ENCODE peak calls at places on chromosomes 16 and 17, in ten cellular contexts. One of them, this sample, is unnamed.
A peak's percentile ranks its signal among the peaks of the same experiment; 100 is the strongest.

GRCh38 chr16:1863681-1864460 is 8.1 kb downstream of the MEIOB start:
- DNase-seq in CD8-positive, alpha-beta memory T cell: no peak
- DNase-seq in SJSA1: peak; percentile 28
- DNase-seq in MM.1S: peak; percentile 55
- DNase-seq in esophagus squamous epithelium: no peak
- DNase-seq in ovary: no peak
- DNase-seq in tibial nerve: no peak
- DNase-seq in PC-3: peak; percentile 43
- DNase-seq in heart right ventricle: no peak
- DNase-seq in sigmoid colon: no peak
- DNase-seq in this sample: peak; percentile 7

GRCh38 chr17:50918933-50919296 is 52.8 kb upstream of the TOB1 start:
- DNase-seq in CD8-positive, alpha-beta memory T cell: no peak
- DNase-seq in SJSA1: no peak
- DNase-seq in MM.1S: no peak
- DNase-seq in esophagus squamous epithelium: no peak
- DNase-seq in ovary: no peak
- DNase-seq in tibial nerve: no peak
- DNase-seq in PC-3: no peak
- DNase-seq in heart right ventricle: no peak
- DNase-seq in sigmoid colon: no peak
- DNase-seq in this sample: no peak

GRCh38 chr16:78677332-78677731 is 577.9 kb downstream of the WWOX start:
- DNase-seq in CD8-positive, alpha-beta memory T cell: no peak
- DNase-seq in SJSA1: no peak
- DNase-seq in MM.1S: no peak
- DNase-seq in esophagus squamous epithelium: no peak
- DNase-seq in ovary: no peak
- DNase-seq in tibial nerve: no peak
- DNase-seq in PC-3: peak; percentile 15
- DNase-seq in heart right ventricle: no peak
- DNase-seq in sigmoid colon: no peak
- DNase-seq in this sample: no peak

GRCh38 chr16:86733526-86734254 is 155.3 kb downstream of the FOXL1 start:
- DNase-seq in CD8-positive, alpha-beta memory T cell: no peak
- DNase-seq in SJSA1: no peak
- DNase-seq in MM.1S: no peak
- DNase-seq in esophagus squamous epithelium: no peak
- DNase-seq in ovary: no peak
- DNase-seq in tibial nerve: no peak
- DNase-seq in PC-3: no peak
- DNase-seq in heart right ventricle: no peak
- DNase-seq in sigmoid colon: peak; percentile 33
- DNase-seq in this sample: no peak

GRCh38 chr17:34703533-34703932 is 124.2 kb downstream of the TMEM132E start:
- DNase-seq in CD8-positive, alpha-beta memory T cell: peak; percentile 4
- DNase-seq in SJSA1: peak; percentile 8
- DNase-seq in MM.1S: peak; percentile 65
- DNase-seq in esophagus squamous epithelium: no peak
- DNase-seq in ovary: no peak
- DNase-seq in tibial nerve: no peak
- DNase-seq in PC-3: peak; percentile 48
- DNase-seq in heart right ventricle: peak; percentile 15
- DNase-seq in sigmoid colon: no peak
- DNase-seq in this sample: no peak

GRCh38 chr16:19809121-19809635 is 75.5 kb downstream of the GPRC5B start:
- DNase-seq in CD8-positive, alpha-beta memory T cell: no peak
- DNase-seq in SJSA1: no peak
- DNase-seq in MM.1S: no peak
- DNase-seq in esophagus squamous epithelium: no peak
- DNase-seq in ovary: no peak
- DNase-seq in tibial nerve: no peak
- DNase-seq in PC-3: peak; percentile 82
- DNase-seq in heart right ventricle: no peak
- DNase-seq in sigmoid colon: peak; percentile 49
- DNase-seq in this sample: peak; percentile 58

GRCh38 chr17:5854871-5855554 is 215.2 kb upstream of the WSCD1 start:
- DNase-seq in CD8-positive, alpha-beta memory T cell: no peak
- DNase-seq in SJSA1: no peak
- DNase-seq in MM.1S: no peak
- DNase-seq in esophagus squamous epithelium: no peak
- DNase-seq in ovary: no peak
- DNase-seq in tibial nerve: no peak
- DNase-seq in PC-3: no peak
- DNase-seq in heart right ventricle: no peak
- DNase-seq in sigmoid colon: no peak
- DNase-seq in this sample: no peak

GRCh38 chr16:17076818-17077498 is 393.8 kb downstream of the XYLT1 start:
- DNase-seq in CD8-positive, alpha-beta memory T cell: no peak
- DNase-seq in SJSA1: no peak
- DNase-seq in MM.1S: no peak
- DNase-seq in esophagus squamous epithelium: no peak
- DNase-seq in ovary: no peak
- DNase-seq in tibial nerve: no peak
- DNase-seq in PC-3: no peak
- DNase-seq in heart right ventricle: no peak
- DNase-seq in sigmoid colon: no peak
- DNase-seq in this sample: no peak

GRCh38 chr16:65888201-65888600 is 478.3 kb upstream of the CDH5 start:
- DNase-seq in CD8-positive, alpha-beta memory T cell: no peak
- DNase-seq in SJSA1: no peak
- DNase-seq in MM.1S: no peak
- DNase-seq in esophagus squamous epithelium: no peak
- DNase-seq in ovary: no peak
- DNase-seq in tibial nerve: no peak
- DNase-seq in PC-3: peak; percentile 15
- DNase-seq in heart right ventricle: no peak
- DNase-seq in sigmoid colon: no peak
- DNase-seq in this sample: no peak

GRCh38 chr17:27980035-27980434 is 62.4 kb upstream of the NLK start:
- DNase-seq in CD8-positive, alpha-beta memory T cell: no peak
- DNase-seq in SJSA1: peak; percentile 40
- DNase-seq in MM.1S: no peak
- DNase-seq in esophagus squamous epithelium: no peak
- DNase-seq in ovary: no peak
- DNase-seq in tibial nerve: no peak
- DNase-seq in PC-3: peak; percentile 82
- DNase-seq in heart right ventricle: peak; percentile 50
- DNase-seq in sigmoid colon: no peak
- DNase-seq in this sample: peak; percentile 87

GRCh38 chr16:49700928-49701685 is 154.8 kb downstream of the ZNF423 start:
- DNase-seq in CD8-positive, alpha-beta memory T cell: no peak
- DNase-seq in SJSA1: no peak
- DNase-seq in MM.1S: no peak
- DNase-seq in esophagus squamous epithelium: no peak
- DNase-seq in ovary: peak; percentile 47
- DNase-seq in tibial nerve: no peak
- DNase-seq in PC-3: no peak
- DNase-seq in heart right ventricle: no peak
- DNase-seq in sigmoid colon: no peak
- DNase-seq in this sample: peak; percentile 2

DNA sequence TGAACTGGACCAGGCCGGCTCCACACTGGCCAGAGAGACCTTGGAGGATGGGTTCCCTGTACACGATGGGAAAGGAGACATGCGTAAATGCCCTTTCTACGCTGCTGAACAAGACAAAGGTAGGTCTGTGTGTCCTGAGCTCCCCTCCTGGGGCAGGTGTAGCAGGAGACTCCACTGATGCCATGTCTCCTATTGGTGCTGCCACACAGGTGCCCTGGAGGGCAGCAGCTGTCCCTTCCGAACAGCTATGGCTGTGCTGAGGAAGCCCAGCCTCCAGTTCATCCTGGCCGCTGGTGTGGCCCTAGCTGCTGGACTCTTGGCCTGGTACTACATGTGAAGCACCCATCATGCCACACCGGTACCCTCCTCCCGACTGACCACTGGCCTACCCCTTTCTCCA is 29.2 kb downstream of the CDIP1 start:
- DNase-seq in CD8-positive, alpha-beta memory T cell: no peak
- DNase-seq in SJSA1: no peak
- DNase-seq in MM.1S: no peak
- DNase-seq in esophagus squamous epithelium: no peak
- DNase-seq in ovary: no peak
- DNase-seq in tibial nerve: no peak
- DNase-seq in PC-3: no peak
- DNase-seq in heart right ventricle: no peak
- DNase-seq in sigmoid colon: no peak
- DNase-seq in this sample: no peak
- H3K4me1 ChIP-seq in CD8-positive, alpha-beta memory T cell: peaks cover 34% of the 10 kb centered on the region
- H3K4me1 ChIP-seq in SJSA1: no peaks in the 10 kb centered on the region
- H3K4me1 ChIP-seq in MM.1S: peaks cover 39% of the 10 kb centered on the region
- H3K4me1 ChIP-seq in esophagus squamous epithelium: peaks cover 18% of the 10 kb centered on the region
- H3K4me1 ChIP-seq in ovary: no peaks in the 10 kb centered on the region
- H3K4me1 ChIP-seq in tibial nerve: peaks cover 23% of the 10 kb centered on the region
- H3K4me1 ChIP-seq in PC-3: no peaks in the 10 kb centered on the region
- H3K4me1 ChIP-seq in heart right ventricle: peaks cover 55% of the 10 kb centered on the region
- H3K4me1 ChIP-seq in sigmoid colon: peaks cover 19% of the 10 kb centered on the region
- H3K4me1 ChIP-seq in this sample: peaks cover 5% of the 10 kb centered on the region

GRCh38 chr17:2706911-2707510 is 4.6 kb downstream of the CLUH start:
- DNase-seq in CD8-positive, alpha-beta memory T cell: no peak
- DNase-seq in SJSA1: no peak
- DNase-seq in MM.1S: no peak
- DNase-seq in esophagus squamous epithelium: no peak
- DNase-seq in ovary: peak; percentile 38
- DNase-seq in tibial nerve: no peak
- DNase-seq in PC-3: no peak
- DNase-seq in heart right ventricle: no peak
- DNase-seq in sigmoid colon: peak; percentile 55
- DNase-seq in this sample: no peak

GRCh38 chr17:2707721-2708584 is 3.6 kb downstream of the CLUH start:
- DNase-seq in CD8-positive, alpha-beta memory T cell: no peak
- DNase-seq in SJSA1: no peak
- DNase-seq in MM.1S: no peak
- DNase-seq in esophagus squamous epithelium: no peak
- DNase-seq in ovary: peak; percentile 66
- DNase-seq in tibial nerve: no peak
- DNase-seq in PC-3: no peak
- DNase-seq in heart right ventricle: peak; percentile 81
- DNase-seq in sigmoid colon: peak; percentile 74
- DNase-seq in this sample: no peak

GRCh38 chr17:2709173-2709661 is 2.3 kb downstream of the CLUH start:
- DNase-seq in CD8-positive, alpha-beta memory T cell: no peak
- DNase-seq in SJSA1: no peak
- DNase-seq in MM.1S: no peak
- DNase-seq in esophagus squamous epithelium: no peak
- DNase-seq in ovary: peak; percentile 52
- DNase-seq in tibial nerve: no peak
- DNase-seq in PC-3: peak; percentile 57
- DNase-seq in heart right ventricle: no peak
- DNase-seq in sigmoid colon: peak; percentile 64
- DNase-seq in this sample: no peak

GRCh38 chr17:2710075-2710803 is 1.3 kb downstream of the CLUH start:
- DNase-seq in CD8-positive, alpha-beta memory T cell: no peak
- DNase-seq in SJSA1: no peak
- DNase-seq in MM.1S: no peak
- DNase-seq in esophagus squamous epithelium: no peak
- DNase-seq in ovary: no peak
- DNase-seq in tibial nerve: no peak
- DNase-seq in PC-3: peak; percentile 4
- DNase-seq in heart right ventricle: no peak
- DNase-seq in sigmoid colon: peak; percentile 65
- DNase-seq in this sample: no peak

DNA sequence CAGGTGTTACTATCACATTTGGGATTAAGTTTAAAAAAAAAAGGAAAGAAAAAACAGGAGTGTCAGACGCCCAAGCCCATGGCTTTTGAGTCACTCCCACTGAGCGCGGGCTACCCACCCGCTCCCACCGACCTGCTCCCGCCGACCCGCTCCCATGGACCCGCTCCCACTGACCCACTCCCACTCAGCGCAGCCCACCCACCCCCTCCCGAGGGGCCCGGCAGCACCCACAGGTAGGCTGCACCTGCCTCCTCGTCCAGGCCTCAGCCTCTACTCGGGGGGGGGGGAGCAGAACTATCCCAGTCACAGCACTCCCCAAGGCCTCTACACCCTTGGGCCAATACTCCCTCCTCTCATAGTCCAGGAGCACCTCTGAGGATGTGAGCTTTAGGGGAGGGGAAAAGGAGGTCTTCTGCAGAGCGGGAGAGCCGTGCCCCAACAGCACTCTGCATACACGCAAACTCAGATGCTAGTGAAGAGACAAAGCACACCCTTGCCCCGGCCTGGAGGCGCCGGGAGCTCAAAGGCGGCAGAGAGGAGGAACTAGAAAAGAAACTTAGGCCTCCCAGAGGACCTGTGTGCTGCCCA is 2.9 kb downstream of the CLUH start:
- DNase-seq in CD8-positive, alpha-beta memory T cell: no peak
- DNase-seq in SJSA1: no peak
- DNase-seq in MM.1S: no peak
- DNase-seq in esophagus squamous epithelium: no peak
- DNase-seq in ovary: peak; percentile 40
- DNase-seq in tibial nerve: no peak
- DNase-seq in PC-3: no peak
- DNase-seq in heart right ventricle: no peak
- DNase-seq in sigmoid colon: no peak
- DNase-seq in this sample: no peak
- H3K4me1 ChIP-seq in CD8-positive, alpha-beta memory T cell: peaks cover 29% of the 10 kb centered on the region
- H3K4me1 ChIP-seq in SJSA1: peaks cover 31% of the 10 kb centered on the region
- H3K4me1 ChIP-seq in MM.1S: peaks cover 17% of the 10 kb centered on the region
- H3K4me1 ChIP-seq in esophagus squamous epithelium: peaks cover 57% of the 10 kb centered on the region
- H3K4me1 ChIP-seq in ovary: peaks cover 23% of the 10 kb centered on the region
- H3K4me1 ChIP-seq in tibial nerve: peaks cover 46% of the 10 kb centered on the region
- H3K4me1 ChIP-seq in PC-3: peaks cover 20% of the 10 kb centered on the region
- H3K4me1 ChIP-seq in heart right ventricle: peaks cover 49% of the 10 kb centered on the region
- H3K4me1 ChIP-seq in sigmoid colon: peaks cover 48% of the 10 kb centered on the region
- H3K4me1 ChIP-seq in this sample: peaks cover 10% of the 10 kb centered on the region

DNA sequence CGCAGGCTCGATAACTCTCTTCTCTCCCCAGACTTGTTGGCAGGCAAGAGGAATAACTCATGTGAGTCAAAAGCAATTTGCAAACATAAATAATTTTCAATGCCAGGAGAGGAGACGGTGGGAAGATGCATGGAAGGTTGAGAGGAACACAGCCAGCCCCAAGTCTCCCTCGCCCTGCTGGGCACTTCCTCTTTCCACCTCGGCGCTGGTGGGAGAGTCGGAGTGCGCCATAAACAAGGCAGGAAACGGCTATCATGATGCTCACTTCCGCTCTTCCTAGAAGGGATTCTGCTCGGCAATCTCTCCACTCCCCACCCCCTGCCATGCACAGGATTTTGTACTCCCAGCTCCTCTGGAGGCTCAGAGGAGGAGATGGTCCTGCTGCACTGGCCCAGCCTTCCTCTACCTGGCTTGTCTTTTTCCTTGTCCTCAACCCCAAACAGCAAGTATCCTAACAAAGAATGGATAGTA is 13.0 kb downstream of the CBX4 start:
- DNase-seq in CD8-positive, alpha-beta memory T cell: no peak
- DNase-seq in SJSA1: no peak
- DNase-seq in MM.1S: no peak
- DNase-seq in esophagus squamous epithelium: no peak
- DNase-seq in ovary: no peak
- DNase-seq in tibial nerve: no peak
- DNase-seq in PC-3: no peak
- DNase-seq in heart right ventricle: no peak
- DNase-seq in sigmoid colon: peak; percentile 68
- DNase-seq in this sample: no peak
- H3K4me1 ChIP-seq in CD8-positive, alpha-beta memory T cell: peaks cover 6% of the 10 kb centered on the region
- H3K4me1 ChIP-seq in SJSA1: peaks cover 7% of the 10 kb centered on the region
- H3K4me1 ChIP-seq in MM.1S: no peaks in the 10 kb centered on the region
- H3K4me1 ChIP-seq in esophagus squamous epithelium: peaks cover 2% of the 10 kb centered on the region
- H3K4me1 ChIP-seq in ovary: peaks cover 3% of the 10 kb centered on the region
- H3K4me1 ChIP-seq in tibial nerve: peaks cover 5% of the 10 kb centered on the region
- H3K4me1 ChIP-seq in PC-3: no peaks in the 10 kb centered on the region
- H3K4me1 ChIP-seq in heart right ventricle: peaks cover 43% of the 10 kb centered on the region
- H3K4me1 ChIP-seq in sigmoid colon: peaks cover 2% of the 10 kb centered on the region
- H3K4me1 ChIP-seq in this sample: no peaks in the 10 kb centered on the region

GRCh38 chr16:81319221-81319912 is 4.6 kb downstream of the GAN start:
- DNase-seq in CD8-positive, alpha-beta memory T cell: no peak
- DNase-seq in SJSA1: peak; percentile 80
- DNase-seq in MM.1S: no peak
- DNase-seq in esophagus squamous epithelium: no peak
- DNase-seq in ovary: no peak
- DNase-seq in tibial nerve: no peak
- DNase-seq in PC-3: peak; percentile 45
- DNase-seq in heart right ventricle: no peak
- DNase-seq in sigmoid colon: no peak
- DNase-seq in this sample: peak; percentile 58
- H3K4me1 ChIP-seq in CD8-positive, alpha-beta memory T cell: peaks cover 7% of the 10 kb centered on the region
- H3K4me1 ChIP-seq in SJSA1: peaks cover 53% of the 10 kb centered on the region
- H3K4me1 ChIP-seq in MM.1S: no peaks in the 10 kb centered on the region
- H3K4me1 ChIP-seq in esophagus squamous epithelium: peaks cover under 1% of the 10 kb centered on the region
- H3K4me1 ChIP-seq in ovary: no peaks in the 10 kb centered on the region
- H3K4me1 ChIP-seq in tibial nerve: peaks cover 8% of the 10 kb centered on the region
- H3K4me1 ChIP-seq in PC-3: peaks cover 14% of the 10 kb centered on the region
- H3K4me1 ChIP-seq in heart right ventricle: peaks cover 11% of the 10 kb centered on the region
- H3K4me1 ChIP-seq in sigmoid colon: peaks cover 60% of the 10 kb centered on the region
- H3K4me1 ChIP-seq in this sample: peaks cover 11% of the 10 kb centered on the region

This sample was measured in foreskin keratinocyte.